ENCODE peak calls at places on chromosomes 2 and 18, in ten cellular contexts. K is A172; E is H9; T is AG08395; Q is activated B cell treated with CpG ODN at 0.5 μM for 24 hours; M is omental fat pad; L is fibroblast of pulmonary artery; U is T-helper 1 cell; V is EL; J is effector CD4-positive, alpha-beta T cell. P is an unnamed sample.

GRCh38 chr2:98771771-98772521 is 41.0 kb upstream of the MGAT4A start:
- DNase-seq in Q (no peak), K (peak; percentile 24), V (no peak), T (no peak), L (peak; percentile 76), J (peak; percentile 54), U (peak; percentile 63), M (no peak), E (no peak), P (peak; percentile 41)

GRCh38 chr18:37270046-37270665 is 295.4 kb downstream of the CELF4 start:
- DNase-seq in V (peak; percentile 38), M (peak; percentile 35), L (peak; percentile 69), J (peak; percentile 12), E (no peak), Q (no peak), K (peak; percentile 25), T (peak; percentile 56), U (no peak), P (no peak)

GRCh38 chr18:59893971-59894370 is 5.8 kb upstream of the PMAIP1 start:
- DNase-seq in V (no peak), M (no peak), Q (no peak), L (no peak), E (no peak), J (no peak), U (no peak), T (no peak), K (no peak), P (no peak)

GRCh38 chr2:190804182-190804795 is 76.3 kb upstream of the GLS start:
- DNase-seq in Q (no peak), E (no peak), U (peak; percentile 5), L (peak; percentile 63), T (peak; percentile 31), K (no peak), J (no peak), V (peak; percentile 21), M (no peak), P (no peak)

GRCh38 chr2:204545861-204546773 is 842 bp downstream of the PARD3B start:
- DNase-seq in K (no peak), E (peak; percentile 46), Q (no peak), U (no peak), T (no peak), J (no peak), V (peak; percentile 17), L (no peak), M (no peak), P (no peak)

GRCh38 chr2:84894758-84895520 is 10.5 kb upstream of the TMSB10 start:
- DNase-seq in J (no peak), T (peak; percentile 25), K (peak; percentile 51), E (no peak), U (no peak), Q (no peak), L (peak; percentile 73), M (no peak), V (peak; percentile 82), P (no peak)

GRCh38 chr2:151728736-151729415 is 5.4 kb downstream of the NEB start:
- DNase-seq in J (no peak), M (no peak), E (no peak), T (no peak), U (no peak), V (no peak), Q (no peak), K (no peak), L (no peak), P (no peak)

GRCh38 chr2:225457462-225457861 is 58.0 kb downstream of the NYAP2 start:
- DNase-seq in J (no peak), U (no peak), M (no peak), T (no peak), Q (no peak), K (no peak), E (no peak), V (no peak), L (no peak), P (no peak)

GRCh38 chr2:65228249-65228750 is 669 bp downstream of the ACTR2 start:
- DNase-seq in E (no peak), M (no peak), L (no peak), V (no peak), Q (peak; percentile 44), K (peak; percentile 48), U (peak; percentile 37), T (peak; percentile 26), J (no peak), P (no peak)

GRCh38 chr18:22074343-22075070 is 94.9 kb upstream of the GATA6 start:
- DNase-seq in M (no peak), Q (no peak), V (no peak), J (no peak), K (no peak), L (no peak), U (no peak), E (no peak), T (no peak), P (no peak)

GRCh38 chr18:23683671-23684070 is 5.6 kb upstream of the LAMA3 start:
- DNase-seq in U (no peak), V (peak; percentile 54), E (no peak), Q (no peak), K (peak; percentile 29), J (no peak), M (no peak), T (no peak), L (peak; percentile 25), P (no peak)

GRCh38 chr2:161995553-161996016 is 78.4 kb downstream of the DPP4 start:
- DNase-seq in V (no peak), U (no peak), T (no peak), M (no peak), K (no peak), L (no peak), E (no peak), Q (no peak), J (no peak), P (no peak)

GRCh38 chr2:226678422-226678821 is 121.2 kb downstream of the IRS1 start:
- DNase-seq in U (no peak), T (no peak), L (no peak), M (no peak), E (no peak), Q (no peak), V (no peak), K (no peak), J (no peak), P (no peak)

GRCh38 chr2:129761569-129762021 is 217.9 kb upstream of the RAB6C start:
- DNase-seq in Q (no peak), V (no peak), T (no peak), E (peak; percentile 23), J (no peak), M (no peak), K (no peak), L (no peak), U (no peak), P (no peak)

GRCh38 chr2:128538401-128538800 is 219.7 kb upstream of the HS6ST1 start:
- DNase-seq in T (peak; percentile 23), Q (no peak), U (no peak), K (no peak), V (no peak), M (no peak), J (no peak), E (no peak), L (no peak), P (no peak)

GRCh38 chr2:156517419-156517818 is 81.2 kb downstream of the GPD2 start:
- DNase-seq in E (no peak), T (no peak), V (no peak), U (no peak), K (no peak), M (no peak), J (no peak), Q (no peak), L (peak; percentile 42), P (no peak)

GRCh38 chr2:181934694-181935093 is 43.2 kb downstream of the ITPRID2 start:
- DNase-seq in V (no peak), K (no peak), U (no peak), Q (no peak), M (no peak), T (no peak), J (no peak), E (no peak), L (no peak), P (no peak)

GRCh38 chr2:46690825-46691224 is 211.5 kb downstream of the TMEM247 start:
- DNase-seq in T (no peak), E (no peak), V (peak; percentile 94), L (peak; percentile 84), J (no peak), Q (no peak), M (no peak), U (no peak), K (peak; percentile 96), P (no peak)

GRCh38 chr2:163264376-163264775 is 425.8 kb upstream of the KCNH7 start:
- DNase-seq in U (no peak), K (no peak), M (no peak), Q (no peak), V (peak; percentile 18), E (no peak), J (no peak), T (peak; percentile 9), L (peak; percentile 79), P (no peak)

GRCh38 chr2:3099860-3100234 is 277.8 kb downstream of the EIPR1 start:
- DNase-seq in E (no peak), J (no peak), U (no peak), K (no peak), V (no peak), M (no peak), L (no peak), T (no peak), Q (no peak), P (no peak)

GRCh38 chr2:73356097-73356496 is 29.5 kb upstream of the ALMS1 start:
- DNase-seq in J (no peak), K (no peak), E (no peak), L (no peak), V (no peak), T (no peak), U (no peak), Q (no peak), M (no peak), P (no peak)

GRCh38 chr2:240401781-240402551 is 33.5 kb upstream of the GPC1 start:
- DNase-seq in E (peak; percentile 12), Q (peak; percentile 3), V (no peak), L (no peak), U (no peak), J (no peak), T (no peak), K (no peak), M (no peak), P (no peak)

GRCh38 chr2:37052600-37053332 is 31.4 kb downstream of the HEATR5B start:
- DNase-seq in M (no peak), U (no peak), T (no peak), K (no peak), E (no peak), V (no peak), Q (no peak), J (no peak), L (no peak), P (no peak)

GRCh38 chr18:78899241-78899640 is 80.4 kb upstream of the SALL3 start:
- DNase-seq in Q (no peak), K (no peak), T (no peak), V (no peak), L (no peak), U (no peak), E (no peak), M (no peak), J (no peak), P (no peak)